ENCODE peak calls at places on chromosomes 7 and 10, in six cellular contexts. H, A, L, X, E and W are unnamed samples.

GRCh38 chr10:124332426-124332825 is 86.3 kb downstream of the OAT start:
- DNase-seq in H (no peak), A (no peak), L (no peak), X (no peak), E (no peak), W (no peak)

GRCh38 chr7:24907311-24907886 is 72.6 kb downstream of the OSBPL3 start:
- DNase-seq in H (no peak), A (no peak), L (peak), X (peak), E (peak), W (no peak)

GRCh38 chr10:75186310-75186709 is 24.3 kb upstream of the VDAC2 start:
- DNase-seq in H (no peak), A (no peak), L (no peak), X (no peak), E (no peak), W (no peak)

GRCh38 chr10:132859084-132859855 is 73.3 kb upstream of the NKX6-2 start:
- DNase-seq in H (no peak), A (peak), L (no peak), X (no peak), E (no peak), W (no peak)

GRCh38 chr10:62264702-62265436 is 3.8 kb downstream of the RTKN2 start:
- DNase-seq in H (peak), A (no peak), L (no peak), X (peak), E (peak), W (no peak)

GRCh38 chr10:31929260-31929985 is 792 bp upstream of the ARHGAP12 start:
- DNase-seq in H (peak), A (peak), L (peak), X (peak), E (peak), W (peak)

GRCh38 chr10:96153065-96153464 is 23.0 kb downstream of the ZNF518A start:
- DNase-seq in H (no peak), A (no peak), L (no peak), X (no peak), E (no peak), W (no peak)

GRCh38 chr7:159030490-159031134 is 114.1 kb downstream of the VIPR2 start:
- DNase-seq in H (no peak), A (peak), L (no peak), X (peak), E (peak), W (peak)

GRCh38 chr10:87722716-87723115 is 63.0 kb downstream of the PAPSS2 start:
- DNase-seq in H (no peak), A (no peak), L (no peak), X (no peak), E (no peak), W (no peak)

GRCh38 chr7:16708980-16709379 is 44.6 kb upstream of the TSPAN13 start:
- DNase-seq in H (no peak), A (no peak), L (no peak), X (peak), E (peak), W (no peak)

GRCh38 chr10:47190301-47190700 is 109.7 kb upstream of the GDF10 start:
- DNase-seq in H (no peak), A (no peak), L (no peak), X (no peak), E (no peak), W (no peak)

GRCh38 chr7:123823898-123824753 is 20.8 kb upstream of the HYAL4 start:
- DNase-seq in H (peak), A (no peak), L (no peak), X (no peak), E (no peak), W (no peak)

GRCh38 chr7:100765250-100765649 is 31.9 kb downstream of the ZAN start:
- DNase-seq in H (no peak), A (no peak), L (no peak), X (no peak), E (no peak), W (no peak)

GRCh38 chr10:10235003-10235402 is 782.7 kb upstream of the CELF2 start:
- DNase-seq in H (no peak), A (no peak), L (no peak), X (peak), E (no peak), W (no peak)

GRCh38 chr7:87833130-87833529 is 43.0 kb downstream of the SLC25A40 start:
- DNase-seq in H (no peak), A (no peak), L (no peak), X (peak), E (no peak), W (no peak)

GRCh38 chr10:86547291-86547690 is 25.7 kb upstream of the WAPL start:
- DNase-seq in H (no peak), A (no peak), L (no peak), X (peak), E (no peak), W (no peak)

GRCh38 chr7:36203081-36203775 is 50.2 kb downstream of the EEPD1 start:
- DNase-seq in H (no peak), A (no peak), L (no peak), X (no peak), E (no peak), W (no peak)

GRCh38 chr7:50463035-50463434 is 12.9 kb upstream of the FIGNL1 start:
- DNase-seq in H (no peak), A (no peak), L (no peak), X (no peak), E (no peak), W (no peak)